ENCODE peak calls at places on chromosomes 7 and 10, in seven cellular contexts. D, H, V, O, T, Y and X are unnamed samples.

GRCh38 chr10:47254611-47255010 is 45.4 kb upstream of the GDF10 start:
- DNase-seq in D (no peak), H (no peak), V (no peak), O (no peak), T (no peak), Y (no peak), X (no peak)

GRCh38 chr7:26658080-26658697 is 206.2 kb downstream of the SKAP2 start:
- DNase-seq in D (peak; percentile 86), H (no peak), V (no peak), O (no peak), T (no peak), Y (peak; percentile 89), X (no peak)

GRCh38 chr10:96714031-96714590 is 6.2 kb downstream of the PIK3AP1 start:
- DNase-seq in D (no peak), H (peak; percentile 29), V (no peak), O (no peak), T (no peak), Y (no peak), X (peak; percentile 64)

GRCh38 chr7:37449621-37450020 is 957 bp upstream of the ELMO1 start:
- DNase-seq in D (peak; percentile 17), H (no peak), V (no peak), O (no peak), T (no peak), Y (no peak), X (no peak)

GRCh38 chr7:92808006-92808405 is 28.4 kb downstream of the CDK6 start:
- DNase-seq in D (no peak), H (no peak), V (no peak), O (no peak), T (no peak), Y (no peak), X (peak; percentile 76)

GRCh38 chr10:125064681-125065492 is 95.5 kb downstream of the CTBP2 start:
- DNase-seq in D (no peak), H (peak; percentile 76), V (no peak), O (no peak), T (no peak), Y (peak; percentile 98), X (peak; percentile 73)

GRCh38 chr10:13654118-13654830 is 67.5 kb downstream of the PRPF18 start:
- DNase-seq in D (no peak), H (no peak), V (no peak), O (no peak), T (no peak), Y (no peak), X (no peak)

GRCh38 chr7:94701555-94701973 is 45.6 kb upstream of the SGCE start:
- DNase-seq in D (peak; percentile 56), H (peak; percentile 84), V (no peak), O (peak; percentile 27), T (no peak), Y (peak; percentile 77), X (peak; percentile 48)

GRCh38 chr7:73683916-73684693 is 708 bp downstream of the BUD23 start:
- DNase-seq in D (no peak), H (no peak), V (no peak), O (no peak), T (no peak), Y (no peak), X (peak; percentile 51)